ENCODE peak calls at places on chromosomes 4 and X, in nine cellular contexts. One of them, this sample, is unnamed.

GRCh38 chr4:8304827-8305695 is 35.5 kb downstream of the HTRA3 start:
- DNase-seq in WERI-Rb-1: no peak
- DNase-seq in CD8-positive, alpha-beta T cell: no peak
- DNase-seq in tibial nerve: no peak
- DNase-seq in effector memory CD4-positive, alpha-beta T cell: no peak
- DNase-seq in mammary epithelial cell: no peak
- DNase-seq in Peyer's patch: peak
- DNase-seq in OCI-LY7: no peak
- DNase-seq in brain microvascular endothelial cell: no peak
- DNase-seq in this sample: no peak

GRCh38 chr4:185716008-185716976 is 95.7 kb downstream of the SORBS2 start:
- DNase-seq in WERI-Rb-1: no peak
- DNase-seq in CD8-positive, alpha-beta T cell: no peak
- DNase-seq in tibial nerve: no peak
- DNase-seq in effector memory CD4-positive, alpha-beta T cell: no peak
- DNase-seq in mammary epithelial cell: no peak
- DNase-seq in Peyer's patch: no peak
- DNase-seq in OCI-LY7: no peak
- DNase-seq in brain microvascular endothelial cell: no peak
- DNase-seq in this sample: no peak

GRCh38 chr4:48909697-48910096 is 3.1 kb upstream of the OCIAD2 start:
- DNase-seq in WERI-Rb-1: no peak
- DNase-seq in CD8-positive, alpha-beta T cell: no peak
- DNase-seq in tibial nerve: no peak
- DNase-seq in effector memory CD4-positive, alpha-beta T cell: no peak
- DNase-seq in mammary epithelial cell: peak
- DNase-seq in Peyer's patch: no peak
- DNase-seq in OCI-LY7: no peak
- DNase-seq in brain microvascular endothelial cell: peak
- DNase-seq in this sample: no peak

GRCh38 chr4:73917081-73917501 is 47.9 kb downstream of the CXCL1 start:
- DNase-seq in WERI-Rb-1: no peak
- DNase-seq in CD8-positive, alpha-beta T cell: no peak
- DNase-seq in tibial nerve: no peak
- DNase-seq in effector memory CD4-positive, alpha-beta T cell: no peak
- DNase-seq in mammary epithelial cell: peak
- DNase-seq in Peyer's patch: no peak
- DNase-seq in OCI-LY7: no peak
- DNase-seq in brain microvascular endothelial cell: peak
- DNase-seq in this sample: no peak

GRCh38 chr4:83054928-83055327 is 19.9 kb downstream of the COPS4 start:
- DNase-seq in WERI-Rb-1: no peak
- DNase-seq in CD8-positive, alpha-beta T cell: no peak
- DNase-seq in tibial nerve: no peak
- DNase-seq in effector memory CD4-positive, alpha-beta T cell: no peak
- DNase-seq in mammary epithelial cell: no peak
- DNase-seq in Peyer's patch: no peak
- DNase-seq in OCI-LY7: peak
- DNase-seq in brain microvascular endothelial cell: no peak
- DNase-seq in this sample: no peak

GRCh38 chr4:131547506-131547981 is 1601.5 kb upstream of the PCDH10 start:
- DNase-seq in WERI-Rb-1: no peak
- DNase-seq in CD8-positive, alpha-beta T cell: no peak
- DNase-seq in tibial nerve: no peak
- DNase-seq in effector memory CD4-positive, alpha-beta T cell: no peak
- DNase-seq in mammary epithelial cell: no peak
- DNase-seq in Peyer's patch: no peak
- DNase-seq in OCI-LY7: peak
- DNase-seq in brain microvascular endothelial cell: no peak
- DNase-seq in this sample: no peak

GRCh38 chrX:34377645-34378044 is 245.5 kb upstream of the FAM47A start:
- DNase-seq in WERI-Rb-1: no peak
- DNase-seq in CD8-positive, alpha-beta T cell: no peak
- DNase-seq in tibial nerve: no peak
- DNase-seq in effector memory CD4-positive, alpha-beta T cell: no peak
- DNase-seq in mammary epithelial cell: no peak
- DNase-seq in Peyer's patch: no peak
- DNase-seq in OCI-LY7: no peak
- DNase-seq in brain microvascular endothelial cell: no peak
- DNase-seq in this sample: no peak

GRCh38 chr4:114922582-114922912 is 190.9 kb downstream of the NDST4 start:
- DNase-seq in WERI-Rb-1: no peak
- DNase-seq in CD8-positive, alpha-beta T cell: no peak
- DNase-seq in tibial nerve: no peak
- DNase-seq in effector memory CD4-positive, alpha-beta T cell: no peak
- DNase-seq in mammary epithelial cell: no peak
- DNase-seq in Peyer's patch: no peak
- DNase-seq in OCI-LY7: no peak
- DNase-seq in brain microvascular endothelial cell: no peak
- DNase-seq in this sample: no peak

GRCh38 chr4:533318-534100 is 34.5 kb downstream of the PIGG start:
- DNase-seq in WERI-Rb-1: no peak
- DNase-seq in CD8-positive, alpha-beta T cell: no peak
- DNase-seq in tibial nerve: no peak
- DNase-seq in effector memory CD4-positive, alpha-beta T cell: no peak
- DNase-seq in mammary epithelial cell: no peak
- DNase-seq in Peyer's patch: no peak
- DNase-seq in OCI-LY7: no peak
- DNase-seq in brain microvascular endothelial cell: no peak
- DNase-seq in this sample: no peak

GRCh38 chrX:148573119-148573518 is 72.7 kb downstream of the AFF2 start:
- DNase-seq in WERI-Rb-1: peak
- DNase-seq in CD8-positive, alpha-beta T cell: no peak
- DNase-seq in tibial nerve: no peak
- DNase-seq in effector memory CD4-positive, alpha-beta T cell: no peak
- DNase-seq in mammary epithelial cell: no peak
- DNase-seq in Peyer's patch: no peak
- DNase-seq in OCI-LY7: peak
- DNase-seq in brain microvascular endothelial cell: no peak
- DNase-seq in this sample: no peak

GRCh38 chrX:45598841-45599240 is 398.2 kb upstream of the DIPK2B start:
- DNase-seq in WERI-Rb-1: no peak
- DNase-seq in CD8-positive, alpha-beta T cell: no peak
- DNase-seq in tibial nerve: no peak
- DNase-seq in effector memory CD4-positive, alpha-beta T cell: no peak
- DNase-seq in mammary epithelial cell: peak
- DNase-seq in Peyer's patch: no peak
- DNase-seq in OCI-LY7: no peak
- DNase-seq in brain microvascular endothelial cell: peak
- DNase-seq in this sample: no peak

GRCh38 chr4:1752284-1753041 is 31.1 kb downstream of the TACC3 start:
- DNase-seq in WERI-Rb-1: no peak
- DNase-seq in CD8-positive, alpha-beta T cell: no peak
- DNase-seq in tibial nerve: no peak
- DNase-seq in effector memory CD4-positive, alpha-beta T cell: no peak
- DNase-seq in mammary epithelial cell: no peak
- DNase-seq in Peyer's patch: no peak
- DNase-seq in OCI-LY7: no peak
- DNase-seq in brain microvascular endothelial cell: no peak
- DNase-seq in this sample: no peak

GRCh38 chrX:17547658-17548057 is 172.7 kb downstream of the NHS start:
- DNase-seq in WERI-Rb-1: no peak
- DNase-seq in CD8-positive, alpha-beta T cell: no peak
- DNase-seq in tibial nerve: no peak
- DNase-seq in effector memory CD4-positive, alpha-beta T cell: no peak
- DNase-seq in mammary epithelial cell: peak
- DNase-seq in Peyer's patch: peak
- DNase-seq in OCI-LY7: no peak
- DNase-seq in brain microvascular endothelial cell: peak
- DNase-seq in this sample: no peak

GRCh38 chr4:6855692-6856297 is 53.8 kb upstream of the TBC1D14 start:
- DNase-seq in WERI-Rb-1: no peak
- DNase-seq in CD8-positive, alpha-beta T cell: peak
- DNase-seq in tibial nerve: no peak
- DNase-seq in effector memory CD4-positive, alpha-beta T cell: peak
- DNase-seq in mammary epithelial cell: no peak
- DNase-seq in Peyer's patch: no peak
- DNase-seq in OCI-LY7: no peak
- DNase-seq in brain microvascular endothelial cell: peak
- DNase-seq in this sample: no peak

GRCh38 chr4:4647041-4647440 is 105.2 kb upstream of the STX18 start:
- DNase-seq in WERI-Rb-1: no peak
- DNase-seq in CD8-positive, alpha-beta T cell: no peak
- DNase-seq in tibial nerve: no peak
- DNase-seq in effector memory CD4-positive, alpha-beta T cell: no peak
- DNase-seq in mammary epithelial cell: peak
- DNase-seq in Peyer's patch: no peak
- DNase-seq in OCI-LY7: no peak
- DNase-seq in brain microvascular endothelial cell: no peak
- DNase-seq in this sample: no peak

GRCh38 chr4:104015680-104016079 is 295.9 kb upstream of the TACR3 start:
- DNase-seq in WERI-Rb-1: peak
- DNase-seq in CD8-positive, alpha-beta T cell: no peak
- DNase-seq in tibial nerve: no peak
- DNase-seq in effector memory CD4-positive, alpha-beta T cell: no peak
- DNase-seq in mammary epithelial cell: no peak
- DNase-seq in Peyer's patch: no peak
- DNase-seq in OCI-LY7: peak
- DNase-seq in brain microvascular endothelial cell: no peak
- DNase-seq in this sample: no peak

GRCh38 chrX:102739642-102740041 is 19.1 kb downstream of the GPRASP3 start:
- DNase-seq in WERI-Rb-1: no peak
- DNase-seq in CD8-positive, alpha-beta T cell: no peak
- DNase-seq in tibial nerve: no peak
- DNase-seq in effector memory CD4-positive, alpha-beta T cell: no peak
- DNase-seq in mammary epithelial cell: no peak
- DNase-seq in Peyer's patch: no peak
- DNase-seq in OCI-LY7: no peak
- DNase-seq in brain microvascular endothelial cell: peak
- DNase-seq in this sample: no peak

GRCh38 chr4:11404431-11404830 is 24.3 kb downstream of the HS3ST1 start:
- DNase-seq in WERI-Rb-1: no peak
- DNase-seq in CD8-positive, alpha-beta T cell: no peak
- DNase-seq in tibial nerve: no peak
- DNase-seq in effector memory CD4-positive, alpha-beta T cell: no peak
- DNase-seq in mammary epithelial cell: peak
- DNase-seq in Peyer's patch: no peak
- DNase-seq in OCI-LY7: no peak
- DNase-seq in brain microvascular endothelial cell: no peak
- DNase-seq in this sample: no peak

GRCh38 chr4:73761856-73762255 is 21.5 kb downstream of the CXCL8 start:
- DNase-seq in WERI-Rb-1: no peak
- DNase-seq in CD8-positive, alpha-beta T cell: no peak
- DNase-seq in tibial nerve: no peak
- DNase-seq in effector memory CD4-positive, alpha-beta T cell: no peak
- DNase-seq in mammary epithelial cell: no peak
- DNase-seq in Peyer's patch: no peak
- DNase-seq in OCI-LY7: no peak
- DNase-seq in brain microvascular endothelial cell: no peak
- DNase-seq in this sample: no peak

GRCh38 chr4:16896871-16897270 is 1.6 kb downstream of the LDB2 start:
- DNase-seq in WERI-Rb-1: no peak
- DNase-seq in CD8-positive, alpha-beta T cell: no peak
- DNase-seq in tibial nerve: no peak
- DNase-seq in effector memory CD4-positive, alpha-beta T cell: no peak
- DNase-seq in mammary epithelial cell: no peak
- DNase-seq in Peyer's patch: no peak
- DNase-seq in OCI-LY7: no peak
- DNase-seq in brain microvascular endothelial cell: peak
- DNase-seq in this sample: no peak

GRCh38 chr4:153489856-153490558 is 23.8 kb downstream of the TMEM131L start:
- DNase-seq in WERI-Rb-1: no peak
- DNase-seq in CD8-positive, alpha-beta T cell: no peak
- DNase-seq in tibial nerve: no peak
- DNase-seq in effector memory CD4-positive, alpha-beta T cell: no peak
- DNase-seq in mammary epithelial cell: no peak
- DNase-seq in Peyer's patch: no peak
- DNase-seq in OCI-LY7: no peak
- DNase-seq in brain microvascular endothelial cell: no peak
- DNase-seq in this sample: no peak

GRCh38 chr4:152415980-152416379 is 119.9 kb downstream of the FBXW7 start:
- DNase-seq in WERI-Rb-1: no peak
- DNase-seq in CD8-positive, alpha-beta T cell: no peak
- DNase-seq in tibial nerve: no peak
- DNase-seq in effector memory CD4-positive, alpha-beta T cell: no peak
- DNase-seq in mammary epithelial cell: peak
- DNase-seq in Peyer's patch: no peak
- DNase-seq in OCI-LY7: no peak
- DNase-seq in brain microvascular endothelial cell: peak
- DNase-seq in this sample: no peak

GRCh38 chr4:78174931-78175330 is 117.8 kb downstream of the FRAS1 start:
- DNase-seq in WERI-Rb-1: no peak
- DNase-seq in CD8-positive, alpha-beta T cell: no peak
- DNase-seq in tibial nerve: no peak
- DNase-seq in effector memory CD4-positive, alpha-beta T cell: no peak
- DNase-seq in mammary epithelial cell: no peak
- DNase-seq in Peyer's patch: no peak
- DNase-seq in OCI-LY7: no peak
- DNase-seq in brain microvascular endothelial cell: no peak
- DNase-seq in this sample: no peak

GRCh38 chrX:131025336-131025735 is 32.8 kb upstream of the ARHGAP36 start:
- DNase-seq in WERI-Rb-1: no peak
- DNase-seq in CD8-positive, alpha-beta T cell: no peak
- DNase-seq in tibial nerve: no peak
- DNase-seq in effector memory CD4-positive, alpha-beta T cell: no peak
- DNase-seq in mammary epithelial cell: no peak
- DNase-seq in Peyer's patch: no peak
- DNase-seq in OCI-LY7: no peak
- DNase-seq in brain microvascular endothelial cell: no peak
- DNase-seq in this sample: no peak
- H3K27ac ChIP-seq in WERI-Rb-1: no peak
- H3K27ac ChIP-seq in CD8-positive, alpha-beta T cell: no peak
- H3K27ac ChIP-seq in tibial nerve: no peak
- H3K27ac ChIP-seq in effector memory CD4-positive, alpha-beta T cell: no peak
- H3K27ac ChIP-seq in mammary epithelial cell: no peak
- H3K27ac ChIP-seq in Peyer's patch: no peak
- H3K27ac ChIP-seq in OCI-LY7: no peak
- H3K27ac ChIP-seq in brain microvascular endothelial cell: no peak
- H3K27ac ChIP-seq in this sample: no peak

GRCh38 chrX:119762718-119763117 is 4.3 kb downstream of the SOWAHD start:
- DNase-seq in WERI-Rb-1: no peak
- DNase-seq in CD8-positive, alpha-beta T cell: no peak
- DNase-seq in tibial nerve: no peak
- DNase-seq in effector memory CD4-positive, alpha-beta T cell: no peak
- DNase-seq in mammary epithelial cell: no peak
- DNase-seq in Peyer's patch: no peak
- DNase-seq in OCI-LY7: no peak
- DNase-seq in brain microvascular endothelial cell: no peak
- DNase-seq in this sample: no peak
- H3K27ac ChIP-seq in WERI-Rb-1: no peak
- H3K27ac ChIP-seq in CD8-positive, alpha-beta T cell: no peak
- H3K27ac ChIP-seq in tibial nerve: no peak
- H3K27ac ChIP-seq in effector memory CD4-positive, alpha-beta T cell: no peak
- H3K27ac ChIP-seq in mammary epithelial cell: no peak
- H3K27ac ChIP-seq in Peyer's patch: no peak
- H3K27ac ChIP-seq in OCI-LY7: no peak
- H3K27ac ChIP-seq in brain microvascular endothelial cell: no peak
- H3K27ac ChIP-seq in this sample: no peak

GRCh38 chr4:133920236-133920635 is 281.4 kb downstream of the PABPC4L start:
- DNase-seq in WERI-Rb-1: no peak
- DNase-seq in CD8-positive, alpha-beta T cell: no peak
- DNase-seq in tibial nerve: no peak
- DNase-seq in effector memory CD4-positive, alpha-beta T cell: no peak
- DNase-seq in mammary epithelial cell: no peak
- DNase-seq in Peyer's patch: no peak
- DNase-seq in OCI-LY7: no peak
- DNase-seq in brain microvascular endothelial cell: no peak
- DNase-seq in this sample: no peak
- H3K27ac ChIP-seq in WERI-Rb-1: no peak
- H3K27ac ChIP-seq in CD8-positive, alpha-beta T cell: no peak
- H3K27ac ChIP-seq in tibial nerve: no peak
- H3K27ac ChIP-seq in effector memory CD4-positive, alpha-beta T cell: no peak
- H3K27ac ChIP-seq in mammary epithelial cell: no peak
- H3K27ac ChIP-seq in Peyer's patch: no peak
- H3K27ac ChIP-seq in OCI-LY7: no peak
- H3K27ac ChIP-seq in brain microvascular endothelial cell: no peak
- H3K27ac ChIP-seq in this sample: no peak

GRCh38 chrX:110188701-110189558 is 129.0 kb downstream of the AMMECR1 start:
- DNase-seq in WERI-Rb-1: no peak
- DNase-seq in CD8-positive, alpha-beta T cell: no peak
- DNase-seq in tibial nerve: no peak
- DNase-seq in effector memory CD4-positive, alpha-beta T cell: no peak
- DNase-seq in mammary epithelial cell: no peak
- DNase-seq in Peyer's patch: no peak
- DNase-seq in OCI-LY7: peak
- DNase-seq in brain microvascular endothelial cell: no peak
- DNase-seq in this sample: no peak
- H3K27ac ChIP-seq in WERI-Rb-1: no peak
- H3K27ac ChIP-seq in CD8-positive, alpha-beta T cell: no peak
- H3K27ac ChIP-seq in tibial nerve: no peak
- H3K27ac ChIP-seq in effector memory CD4-positive, alpha-beta T cell: peak
- H3K27ac ChIP-seq in mammary epithelial cell: no peak
- H3K27ac ChIP-seq in Peyer's patch: no peak
- H3K27ac ChIP-seq in OCI-LY7: no peak
- H3K27ac ChIP-seq in brain microvascular endothelial cell: no peak
- H3K27ac ChIP-seq in this sample: no peak